ENCODE peak calls at places on chromosomes 7 and 10, in eight cellular contexts. X is amygdala; S is MCF 10A; I is activated effector memory CD4-positive, alpha-beta T cell treated with Interleukin-2 at 50 U/mL for 16 hours; P is iPS-NIHi11; O is activated T-cell treated with anti-CD3 and anti-CD28 coated beads for 1 hour; A is activated CD4-positive, CD25-positive, alpha-beta regulatory T cell; B is frontal cortex. D is an unnamed sample.

GRCh38 chr7:107961399-107961798 is 41.6 kb downstream of the LAMB1 start:
- DNase-seq in X (no peak), S (peak), I (no peak), P (no peak), O (no peak), A (no peak), B (no peak), D (no peak)

GRCh38 chr7:44087914-44088838 is 5.8 kb upstream of the POLM start:
- DNase-seq in X (peak), S (peak), I (no peak), P (no peak), O (no peak), A (no peak), B (no peak), D (peak)

GRCh38 chr10:31136951-31137885 is 105.6 kb upstream of the ZNF438 start:
- DNase-seq in X (no peak), S (no peak), I (no peak), P (no peak), O (no peak), A (no peak), B (no peak), D (no peak)

GRCh38 chr7:24762771-24763170 is 5.5 kb upstream of the GSDME start:
- DNase-seq in X (no peak), S (no peak), I (no peak), P (no peak), O (no peak), A (no peak), B (no peak), D (no peak)

GRCh38 chr7:140316165-140316661 is 82.1 kb downstream of the SLC37A3 start:
- DNase-seq in X (peak), S (peak), I (no peak), P (peak), O (no peak), A (no peak), B (peak), D (peak)

GRCh38 chr10:30111340-30111980 is 52.1 kb upstream of the JCAD start:
- DNase-seq in X (no peak), S (peak), I (no peak), P (no peak), O (no peak), A (no peak), B (no peak), D (no peak)

GRCh38 chr10:56142092-56142728 is 218.8 kb downstream of the ZWINT start:
- DNase-seq in X (no peak), S (no peak), I (no peak), P (no peak), O (no peak), A (no peak), B (no peak), D (no peak)

GRCh38 chr7:798921-799470 is 33.3 kb upstream of the SUN1 start:
- DNase-seq in X (no peak), S (no peak), I (no peak), P (no peak), O (no peak), A (no peak), B (no peak), D (no peak)

GRCh38 chr10:7525314-7526016 is 114.6 kb upstream of the SFMBT2 start:
- DNase-seq in X (peak), S (peak), I (no peak), P (peak), O (peak), A (peak), B (peak), D (no peak)

GRCh38 chr10:29427667-29428066 is 138.8 kb downstream of the LYZL1 start:
- DNase-seq in X (no peak), S (no peak), I (no peak), P (no peak), O (no peak), A (no peak), B (no peak), D (no peak)

GRCh38 chr10:71289421-71290130 is 29.5 kb upstream of the SLC29A3 start:
- DNase-seq in X (no peak), S (no peak), I (no peak), P (no peak), O (no peak), A (no peak), B (no peak), D (no peak)

GRCh38 chr7:101129603-101130117 is 2.8 kb downstream of the SERPINE1 start:
- DNase-seq in X (no peak), S (no peak), I (no peak), P (no peak), O (no peak), A (no peak), B (no peak), D (no peak)

GRCh38 chr10:11246752-11247467 is 229.2 kb downstream of the CELF2 start:
- DNase-seq in X (no peak), S (no peak), I (no peak), P (no peak), O (no peak), A (no peak), B (no peak), D (no peak)

GRCh38 chr7:117068511-117069155 is 115.3 kb downstream of the ST7 start:
- DNase-seq in X (no peak), S (no peak), I (no peak), P (no peak), O (no peak), A (no peak), B (no peak), D (no peak)

GRCh38 chr7:139741813-139742344 is 35.9 kb downstream of the HIPK2 start:
- DNase-seq in X (no peak), S (no peak), I (no peak), P (no peak), O (no peak), A (no peak), B (no peak), D (no peak)

D was measured in tibial artery.